ENCODE peak calls at places on chromosome 10, in five cellular contexts. M, G, Q, U and Z are unnamed samples. For H3K36me3, the result is how much of the 10 kb centered on the place peaks cover.

GRCh38 chr10:99534939-99535763 is 2.4 kb downstream of the NKX2-3 start:
- DNase-seq in G (peak), U (no peak), Q (peak), M (peak), Z (no peak)

GRCh38 chr10:26839966-26840627 is 20.7 kb downstream of the ABI1 start:
- DNase-seq in Q (no peak), M (no peak), U (no peak), G (peak), Z (peak)

GRCh38 chr10:71629131-71629530 is 90.4 kb downstream of the C10orf105 start:
- DNase-seq in M (no peak), U (no peak), G (no peak), Q (peak), Z (no peak)

GRCh38 chr10:101896466-101896865 is 52.9 kb upstream of the KCNIP2 start:
- DNase-seq in M (no peak), U (no peak), Q (no peak), G (peak), Z (peak)

GRCh38 chr10:61899997-61900828 is 1.3 kb upstream of the ARID5B start:
- DNase-seq in Q (peak), G (peak), M (peak), U (peak), Z (peak)

GRCh38 chr10:86313621-86314041 is 53.0 kb downstream of the GRID1 start:
- DNase-seq in G (no peak), Q (no peak), M (no peak), U (no peak), Z (no peak)

GRCh38 chr10:970311-971149 is 17.7 kb upstream of the GTPBP4 start:
- DNase-seq in U (no peak), M (peak), G (peak), Q (no peak), Z (no peak)

GRCh38 chr10:119655566-119656001 is 4.4 kb downstream of the BAG3 start:
- DNase-seq in G (peak), M (peak), U (no peak), Q (no peak), Z (peak)

GRCh38 chr10:47247190-47248059 is 52.6 kb upstream of the GDF10 start:
- DNase-seq in U (no peak), G (no peak), M (no peak), Q (no peak), Z (no peak)

GRCh38 chr10:22913474-22914092 is 14.3 kb upstream of the ARMC3 start:
- DNase-seq in U (no peak), G (no peak), M (no peak), Q (no peak), Z (no peak)

GRCh38 chr10:60280475-60280874 is 109.2 kb downstream of the ANK3 start:
- DNase-seq in Q (peak), U (no peak), M (peak), G (no peak), Z (no peak)
- H3K36me3 ChIP-seq in Q (under half), U (under half), M (under half), G (under half), Z (under half)

GRCh38 chr10:87862644-87863101 is 660 bp downstream of the KLLN start:
- DNase-seq in U (no peak), Q (peak), M (peak), G (peak), Z (no peak)

GRCh38 chr10:87864497-87865059 is 1.2 kb downstream of the PTEN start:
- DNase-seq in U (no peak), G (peak), Q (peak), M (no peak), Z (no peak)

GRCh38 chr10:87861953-87862643 is 1.2 kb downstream of the KLLN start:
- DNase-seq in Q (peak), U (peak), M (peak), G (peak), Z (peak)

GRCh38 chr10:87861566-87861952 is 1.8 kb downstream of the KLLN start:
- DNase-seq in Q (peak), U (peak), M (peak), G (peak), Z (peak)

DNA sequence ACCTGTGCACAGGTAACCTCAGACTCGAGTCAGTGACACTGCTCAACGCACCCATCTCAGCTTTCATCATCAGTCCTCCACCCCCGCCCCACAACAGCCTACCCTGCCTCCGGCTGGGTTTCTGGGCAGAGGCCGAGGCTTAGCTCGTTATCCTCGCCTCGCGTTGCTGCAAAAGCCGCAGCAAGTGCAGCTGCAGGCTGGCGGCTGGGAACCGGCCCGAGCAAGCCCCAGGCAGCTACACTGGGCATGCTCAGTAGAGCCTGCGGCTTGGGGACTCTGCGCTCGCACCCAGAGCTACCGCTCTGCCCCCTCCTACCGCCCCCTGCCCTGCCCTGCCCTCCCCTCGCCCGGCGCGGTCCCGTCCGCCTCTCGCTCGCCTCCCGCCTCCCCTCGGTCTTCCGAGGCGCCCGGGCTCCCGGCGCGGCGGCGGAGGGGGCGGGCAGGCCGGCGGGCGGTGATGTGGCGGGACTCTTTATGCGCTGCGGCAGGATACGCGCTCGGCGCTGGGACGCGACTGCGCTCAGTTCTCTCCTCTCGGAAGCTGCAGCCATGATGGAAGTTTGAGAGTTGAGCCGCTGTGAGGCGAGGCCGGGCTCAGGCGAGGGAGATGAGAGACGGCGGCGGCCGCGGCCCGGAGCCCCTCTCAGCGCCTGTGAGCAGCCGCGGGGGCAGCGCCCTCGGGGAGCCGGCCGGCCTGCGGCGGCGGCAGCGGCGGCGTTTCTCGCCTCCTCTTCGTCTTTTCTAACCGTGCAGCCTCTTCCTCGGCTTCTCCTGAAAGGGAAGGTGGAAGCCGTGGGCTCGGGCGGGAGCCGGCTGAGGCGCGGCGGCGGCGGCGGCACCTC is at the start of the genes KLLN and PTEN:
- DNase-seq in M (peak), U (peak), Q (peak), G (peak), Z (peak)
- H2AFZ ChIP-seq in M (peak), U (peak), Q (peak), G (peak), Z (peak)

GRCh38 chr10:130175074-130175473 is 38.9 kb downstream of the GLRX3 start:
- DNase-seq in Q (no peak), U (no peak), M (no peak), G (no peak), Z (no peak)
- H3K36me3 ChIP-seq in Q (under half), U (under half), M (under half), G (under half), Z (under half)

DNA sequence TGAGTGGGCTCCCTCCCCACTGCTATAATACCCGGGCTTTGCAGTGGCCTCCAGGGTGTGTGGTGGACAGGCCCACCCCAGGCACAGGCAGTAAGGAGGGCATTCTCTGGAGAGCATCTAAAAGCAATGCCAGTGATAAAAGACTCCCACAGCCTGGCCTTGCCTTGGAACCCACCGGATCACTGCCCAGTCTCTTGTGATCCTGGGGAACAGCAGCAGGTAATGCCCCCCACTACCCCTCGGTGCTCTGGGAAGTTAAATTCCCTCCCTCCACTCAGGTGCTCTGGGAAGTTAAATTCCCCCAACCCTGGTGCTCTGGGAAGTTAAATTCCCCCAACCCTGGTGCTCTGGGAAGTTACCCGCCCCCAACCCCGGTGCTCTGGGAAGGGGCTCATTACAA is 565.2 kb downstream of the TCERG1L start:
- DNase-seq in U (no peak), Q (no peak), M (no peak), G (no peak), Z (no peak)
- H2AFZ ChIP-seq in U (no peak), Q (no peak), M (no peak), G (no peak), Z (no peak)

DNA sequence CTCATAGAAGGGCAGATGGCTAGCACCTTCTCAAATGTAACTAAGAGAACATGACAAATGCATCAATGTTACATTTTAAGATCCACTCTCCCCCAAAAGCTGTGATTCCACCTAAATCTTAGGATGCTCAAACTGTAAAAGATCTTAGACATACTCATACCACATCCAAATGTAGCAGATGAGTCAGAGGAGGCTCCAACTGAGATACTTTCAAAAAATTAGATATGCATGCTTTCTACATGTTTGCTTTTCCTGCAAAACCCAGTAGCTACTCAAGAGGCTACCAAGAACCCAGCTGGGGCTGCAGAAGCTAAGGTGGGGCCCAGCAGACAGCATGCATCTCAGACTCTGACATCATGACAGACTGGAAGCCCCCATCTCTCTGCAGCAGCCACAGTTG is 31.4 kb upstream of the FRMD4A start:
- DNase-seq in M (no peak), G (no peak), U (no peak), Q (no peak), Z (peak)
- H3K36me3 ChIP-seq in M (under half), G (under half), U (under half), Q (under half), Z (under half)

DNA sequence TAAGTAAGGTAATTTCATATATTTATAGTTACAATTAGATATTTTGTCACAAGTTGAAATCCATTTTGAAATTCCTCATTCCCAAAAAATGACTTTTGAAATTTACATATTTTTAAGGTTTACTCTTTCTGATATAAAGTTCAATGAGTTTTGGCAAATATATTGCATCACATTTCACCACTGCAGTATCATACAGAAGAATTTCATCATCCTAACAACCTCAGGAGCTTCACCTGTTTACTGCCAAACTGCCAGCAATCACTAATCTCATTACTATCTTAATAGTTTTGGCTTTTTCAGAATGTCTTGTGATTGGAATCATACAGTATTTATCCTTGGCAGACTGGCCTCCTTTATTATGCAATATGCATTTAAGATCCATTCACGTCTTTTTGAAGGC is 1578.9 kb downstream of the REEP3 start:
- DNase-seq in M (no peak), U (no peak), Q (no peak), G (no peak), Z (no peak)
- H2AFZ ChIP-seq in M (no peak), U (peak), Q (no peak), G (no peak), Z (no peak)

GRCh38 chr10:18675069-18675801 is 16.0 kb downstream of the ARL5B start:
- DNase-seq in G (no peak), M (no peak), U (no peak), Q (no peak), Z (no peak)
- H3K36me3 ChIP-seq in G (under half), M (under half), U (under half), Q (under half), Z (under half)